ENCODE peak calls at places on chromosomes 2 and 18, in ten cellular contexts. One of them, this sample, is unnamed.

GRCh38 chr18:3048121-3048520 is 35.2 kb upstream of the LPIN2 start:
- DNase-seq in GM03348: no peak
- DNase-seq in GM13977: no peak
- DNase-seq in Daoy: no peak
- DNase-seq in HuH-7.5: no peak
- DNase-seq in EH: no peak
- DNase-seq in aorta: no peak
- DNase-seq in NCI-H774: no peak
- DNase-seq in NCI-H510A treated with DMSO at 0.1 percent for 48 hours: no peak
- DNase-seq in stimulated activated CD8-positive, alpha-beta memory T cell treated with anti-CD3 and anti-CD28 coated beads, Interleukin-7, amount 100 ng/mL, for 48 hours: no peak
- DNase-seq in this sample: no peak

GRCh38 chr2:25521665-25522387 is 151.6 kb downstream of the DTNB start:
- DNase-seq in NCI-H774: peak; percentile 57
- DNase-seq in Daoy: peak; percentile 50
- DNase-seq in NCI-H510A treated with DMSO at 0.1 percent for 48 hours: peak; percentile 59
- DNase-seq in stimulated activated CD8-positive, alpha-beta memory T cell treated with anti-CD3 and anti-CD28 coated beads, Interleukin-7, amount 100 ng/mL, for 48 hours: no peak
- DNase-seq in EH: peak; percentile 73
- DNase-seq in aorta: no peak
- DNase-seq in HuH-7.5: peak; percentile 16
- DNase-seq in GM03348: peak; percentile 71
- DNase-seq in GM13977: peak; percentile 55
- DNase-seq in this sample: peak; percentile 53

GRCh38 chr2:240178564-240178963 is 38.1 kb upstream of the OTOS start:
- DNase-seq in aorta: no peak
- DNase-seq in Daoy: no peak
- DNase-seq in GM13977: no peak
- DNase-seq in EH: no peak
- DNase-seq in NCI-H774: no peak
- DNase-seq in stimulated activated CD8-positive, alpha-beta memory T cell treated with anti-CD3 and anti-CD28 coated beads, Interleukin-7, amount 100 ng/mL, for 48 hours: no peak
- DNase-seq in GM03348: no peak
- DNase-seq in NCI-H510A treated with DMSO at 0.1 percent for 48 hours: no peak
- DNase-seq in HuH-7.5: no peak
- DNase-seq in this sample: no peak

GRCh38 chr2:173997269-173997668 is 32.1 kb upstream of the SP3 start:
- DNase-seq in NCI-H510A treated with DMSO at 0.1 percent for 48 hours: no peak
- DNase-seq in Daoy: no peak
- DNase-seq in stimulated activated CD8-positive, alpha-beta memory T cell treated with anti-CD3 and anti-CD28 coated beads, Interleukin-7, amount 100 ng/mL, for 48 hours: no peak
- DNase-seq in HuH-7.5: no peak
- DNase-seq in EH: peak; percentile 38
- DNase-seq in GM13977: peak; percentile 56
- DNase-seq in aorta: peak; percentile 81
- DNase-seq in NCI-H774: no peak
- DNase-seq in GM03348: peak; percentile 70
- DNase-seq in this sample: no peak

GRCh38 chr2:188204830-188205229 is 86.8 kb upstream of the GULP1 start:
- DNase-seq in EH: no peak
- DNase-seq in GM03348: no peak
- DNase-seq in Daoy: no peak
- DNase-seq in NCI-H774: no peak
- DNase-seq in GM13977: no peak
- DNase-seq in aorta: no peak
- DNase-seq in HuH-7.5: no peak
- DNase-seq in NCI-H510A treated with DMSO at 0.1 percent for 48 hours: no peak
- DNase-seq in stimulated activated CD8-positive, alpha-beta memory T cell treated with anti-CD3 and anti-CD28 coated beads, Interleukin-7, amount 100 ng/mL, for 48 hours: no peak
- DNase-seq in this sample: no peak

GRCh38 chr2:143603035-143603616 is 473.9 kb downstream of the ARHGAP15 start:
- DNase-seq in GM13977: no peak
- DNase-seq in aorta: no peak
- DNase-seq in GM03348: no peak
- DNase-seq in HuH-7.5: no peak
- DNase-seq in NCI-H774: no peak
- DNase-seq in stimulated activated CD8-positive, alpha-beta memory T cell treated with anti-CD3 and anti-CD28 coated beads, Interleukin-7, amount 100 ng/mL, for 48 hours: no peak
- DNase-seq in NCI-H510A treated with DMSO at 0.1 percent for 48 hours: no peak
- DNase-seq in EH: no peak
- DNase-seq in Daoy: no peak
- DNase-seq in this sample: no peak

GRCh38 chr18:57846258-57846657 is 43.1 kb upstream of the ATP8B1 start:
- DNase-seq in GM13977: no peak
- DNase-seq in HuH-7.5: no peak
- DNase-seq in NCI-H774: no peak
- DNase-seq in EH: peak; percentile 91
- DNase-seq in NCI-H510A treated with DMSO at 0.1 percent for 48 hours: no peak
- DNase-seq in GM03348: peak; percentile 70
- DNase-seq in aorta: no peak
- DNase-seq in Daoy: peak; percentile 78
- DNase-seq in stimulated activated CD8-positive, alpha-beta memory T cell treated with anti-CD3 and anti-CD28 coated beads, Interleukin-7, amount 100 ng/mL, for 48 hours: no peak
- DNase-seq in this sample: peak; percentile 74

GRCh38 chr18:11518788-11519685 is 90.4 kb upstream of the SLC35G4 start:
- DNase-seq in NCI-H510A treated with DMSO at 0.1 percent for 48 hours: peak; percentile 68
- DNase-seq in EH: peak; percentile 49
- DNase-seq in stimulated activated CD8-positive, alpha-beta memory T cell treated with anti-CD3 and anti-CD28 coated beads, Interleukin-7, amount 100 ng/mL, for 48 hours: peak; percentile 10
- DNase-seq in NCI-H774: peak; percentile 6
- DNase-seq in aorta: no peak
- DNase-seq in Daoy: peak; percentile 64
- DNase-seq in GM13977: peak; percentile 79
- DNase-seq in GM03348: peak; percentile 47
- DNase-seq in HuH-7.5: peak; percentile 80
- DNase-seq in this sample: peak; percentile 13

GRCh38 chr2:221513251-221513650 is 58.9 kb downstream of the EPHA4 start:
- DNase-seq in NCI-H510A treated with DMSO at 0.1 percent for 48 hours: no peak
- DNase-seq in GM13977: no peak
- DNase-seq in GM03348: no peak
- DNase-seq in HuH-7.5: no peak
- DNase-seq in stimulated activated CD8-positive, alpha-beta memory T cell treated with anti-CD3 and anti-CD28 coated beads, Interleukin-7, amount 100 ng/mL, for 48 hours: no peak
- DNase-seq in Daoy: no peak
- DNase-seq in aorta: no peak
- DNase-seq in NCI-H774: peak; percentile 58
- DNase-seq in EH: no peak
- DNase-seq in this sample: no peak

GRCh38 chr2:182064024-182064880 is 78.6 kb downstream of the PPP1R1C start:
- DNase-seq in GM13977: no peak
- DNase-seq in GM03348: no peak
- DNase-seq in NCI-H510A treated with DMSO at 0.1 percent for 48 hours: no peak
- DNase-seq in aorta: no peak
- DNase-seq in stimulated activated CD8-positive, alpha-beta memory T cell treated with anti-CD3 and anti-CD28 coated beads, Interleukin-7, amount 100 ng/mL, for 48 hours: no peak
- DNase-seq in NCI-H774: no peak
- DNase-seq in Daoy: no peak
- DNase-seq in HuH-7.5: no peak
- DNase-seq in EH: no peak
- DNase-seq in this sample: no peak

GRCh38 chr2:105409717-105410116 is 10.9 kb upstream of the FHL2 start:
- DNase-seq in GM13977: no peak
- DNase-seq in EH: peak; percentile 90
- DNase-seq in Daoy: peak; percentile 95
- DNase-seq in GM03348: peak; percentile 92
- DNase-seq in NCI-H510A treated with DMSO at 0.1 percent for 48 hours: no peak
- DNase-seq in NCI-H774: no peak
- DNase-seq in HuH-7.5: no peak
- DNase-seq in stimulated activated CD8-positive, alpha-beta memory T cell treated with anti-CD3 and anti-CD28 coated beads, Interleukin-7, amount 100 ng/mL, for 48 hours: no peak
- DNase-seq in aorta: peak; percentile 93
- DNase-seq in this sample: peak; percentile 99

GRCh38 chr2:218648473-218649100 is 10.8 kb downstream of the ZNF142 start:
- DNase-seq in Daoy: peak; percentile 56
- DNase-seq in HuH-7.5: peak; percentile 65
- DNase-seq in NCI-H774: peak; percentile 27
- DNase-seq in GM13977: peak; percentile 70
- DNase-seq in EH: peak; percentile 69
- DNase-seq in aorta: peak; percentile 74
- DNase-seq in NCI-H510A treated with DMSO at 0.1 percent for 48 hours: peak; percentile 23
- DNase-seq in GM03348: peak; percentile 80
- DNase-seq in stimulated activated CD8-positive, alpha-beta memory T cell treated with anti-CD3 and anti-CD28 coated beads, Interleukin-7, amount 100 ng/mL, for 48 hours: peak; percentile 14
- DNase-seq in this sample: peak; percentile 44

GRCh38 chr2:205218056-205218455 is 464.2 kb upstream of the NRP2 start:
- DNase-seq in NCI-H774: no peak
- DNase-seq in EH: peak; percentile 64
- DNase-seq in aorta: no peak
- DNase-seq in GM03348: peak; percentile 5
- DNase-seq in stimulated activated CD8-positive, alpha-beta memory T cell treated with anti-CD3 and anti-CD28 coated beads, Interleukin-7, amount 100 ng/mL, for 48 hours: no peak
- DNase-seq in Daoy: no peak
- DNase-seq in GM13977: no peak
- DNase-seq in HuH-7.5: no peak
- DNase-seq in NCI-H510A treated with DMSO at 0.1 percent for 48 hours: no peak
- DNase-seq in this sample: no peak

GRCh38 chr18:69757733-69758132 is 189.9 kb downstream of the CD226 start:
- DNase-seq in GM03348: no peak
- DNase-seq in HuH-7.5: no peak
- DNase-seq in stimulated activated CD8-positive, alpha-beta memory T cell treated with anti-CD3 and anti-CD28 coated beads, Interleukin-7, amount 100 ng/mL, for 48 hours: no peak
- DNase-seq in Daoy: peak; percentile 2
- DNase-seq in EH: no peak
- DNase-seq in aorta: no peak
- DNase-seq in NCI-H774: peak; percentile 36
- DNase-seq in GM13977: no peak
- DNase-seq in NCI-H510A treated with DMSO at 0.1 percent for 48 hours: peak; percentile 63
- DNase-seq in this sample: no peak

GRCh38 chr2:96065381-96065930 is 30.7 kb upstream of the GPAT2 start:
- DNase-seq in aorta: no peak
- DNase-seq in GM13977: no peak
- DNase-seq in EH: no peak
- DNase-seq in Daoy: no peak
- DNase-seq in GM03348: no peak
- DNase-seq in HuH-7.5: no peak
- DNase-seq in stimulated activated CD8-positive, alpha-beta memory T cell treated with anti-CD3 and anti-CD28 coated beads, Interleukin-7, amount 100 ng/mL, for 48 hours: no peak
- DNase-seq in NCI-H774: no peak
- DNase-seq in NCI-H510A treated with DMSO at 0.1 percent for 48 hours: no peak
- DNase-seq in this sample: no peak

GRCh38 chr2:229152784-229153183 is 118.3 kb downstream of the PID1 start:
- DNase-seq in GM03348: no peak
- DNase-seq in EH: no peak
- DNase-seq in aorta: no peak
- DNase-seq in GM13977: no peak
- DNase-seq in stimulated activated CD8-positive, alpha-beta memory T cell treated with anti-CD3 and anti-CD28 coated beads, Interleukin-7, amount 100 ng/mL, for 48 hours: no peak
- DNase-seq in NCI-H774: no peak
- DNase-seq in Daoy: no peak
- DNase-seq in HuH-7.5: no peak
- DNase-seq in NCI-H510A treated with DMSO at 0.1 percent for 48 hours: no peak
- DNase-seq in this sample: no peak

GRCh38 chr18:24530630-24531111 is 70.2 kb downstream of the HRH4 start:
- DNase-seq in NCI-H774: peak; percentile 41
- DNase-seq in GM03348: peak; percentile 11
- DNase-seq in NCI-H510A treated with DMSO at 0.1 percent for 48 hours: peak; percentile 43
- DNase-seq in EH: peak; percentile 54
- DNase-seq in Daoy: peak; percentile 69
- DNase-seq in stimulated activated CD8-positive, alpha-beta memory T cell treated with anti-CD3 and anti-CD28 coated beads, Interleukin-7, amount 100 ng/mL, for 48 hours: no peak
- DNase-seq in HuH-7.5: no peak
- DNase-seq in aorta: no peak
- DNase-seq in GM13977: no peak
- DNase-seq in this sample: peak; percentile 71